ENCODE peak calls at places on chromosomes 16 and 17, in seven cellular contexts. Q is cardiac fibroblast, W is astrocyte, T is epithelial cell of esophagus, P is fibroblast of lung, I is MM.1S, X is AG04450. E is an unnamed sample.

GRCh38 chr17:28788100-28788499 is 44.3 kb downstream of the TRAF4 start:
- DNase-seq in Q (no peak), W (no peak), T (no peak), P (no peak), I (no peak), X (no peak), E (no peak)

GRCh38 chr16:22007509-22008214 is at the start of gene MOSMO:
- DNase-seq in Q (peak; percentile 72), W (peak; percentile 56), T (peak; percentile 76), P (peak; percentile 67), I (peak; percentile 65), X (no peak), E (peak; percentile 64)

GRCh38 chr17:18957831-18958230 is 5.9 kb downstream of the SLC5A10 start:
- DNase-seq in Q (no peak), W (no peak), T (no peak), P (no peak), I (no peak), X (no peak), E (no peak)

GRCh38 chr16:31262084-31262483 is 2.3 kb downstream of the ITGAM start:
- DNase-seq in Q (no peak), W (no peak), T (no peak), P (no peak), I (no peak), X (no peak), E (no peak)

GRCh38 chr17:29618272-29619065 is 4.2 kb downstream of the CORO6 start:
- DNase-seq in Q (no peak), W (no peak), T (no peak), P (no peak), I (no peak), X (no peak), E (no peak)

GRCh38 chr16:53950677-53951076 is 246.7 kb downstream of the FTO start:
- DNase-seq in Q (no peak), W (no peak), T (no peak), P (no peak), I (no peak), X (no peak), E (no peak)

GRCh38 chr17:49523706-49524472 is 28.8 kb downstream of the NGFR start:
- DNase-seq in Q (no peak), W (no peak), T (peak; percentile 96), P (no peak), I (peak; percentile 29), X (no peak), E (peak; percentile 92)

GRCh38 chr17:45775576-45776011 is 8.5 kb upstream of the CRHR1 start:
- DNase-seq in Q (no peak), W (no peak), T (no peak), P (no peak), I (no peak), X (no peak), E (no peak)

GRCh38 chr16:48542020-48542473 is 67.9 kb downstream of the N4BP1 start:
- DNase-seq in Q (peak; percentile 69), W (no peak), T (peak; percentile 43), P (peak; percentile 33), I (no peak), X (no peak), E (peak; percentile 51)

GRCh38 chr16:1035066-1035415 is 37.5 kb upstream of the SSTR5 start:
- DNase-seq in Q (no peak), W (no peak), T (no peak), P (no peak), I (no peak), X (no peak), E (no peak)

GRCh38 chr17:74807925-74808324 is 31.8 kb upstream of the NAT9 start:
- DNase-seq in Q (no peak), W (no peak), T (no peak), P (peak; percentile 7), I (no peak), X (no peak), E (no peak)

GRCh38 chr16:17364319-17365210 is 106.2 kb downstream of the XYLT1 start:
- DNase-seq in Q (peak; percentile 93), W (peak; percentile 96), T (no peak), P (peak; percentile 96), I (no peak), X (peak; percentile 82), E (peak; percentile 1)

GRCh38 chr17:2050246-2050866 is 4.5 kb upstream of the HIC1 start:
- DNase-seq in Q (peak; percentile 59), W (no peak), T (peak; percentile 70), P (peak; percentile 42), I (peak; percentile 64), X (no peak), E (no peak)

GRCh38 chr16:86806181-86806837 is 228.0 kb downstream of the FOXL1 start:
- DNase-seq in Q (no peak), W (no peak), T (no peak), P (no peak), I (no peak), X (no peak), E (no peak)

GRCh38 chr16:87844809-87845208 is 24.5 kb downstream of the SLC7A5 start:
- DNase-seq in Q (no peak), W (no peak), T (no peak), P (no peak), I (no peak), X (no peak), E (no peak)

GRCh38 chr16:67296422-67296821 is 17.1 kb downstream of the PLEKHG4 start:
- DNase-seq in Q (peak; percentile 36), W (peak; percentile 92), T (no peak), P (peak; percentile 94), I (no peak), X (no peak), E (no peak)

GRCh38 chr16:85913688-85914422 is 14.9 kb downstream of the IRF8 start:
- DNase-seq in Q (no peak), W (peak; percentile 13), T (no peak), P (peak; percentile 24), I (no peak), X (no peak), E (no peak)

GRCh38 chr16:86016201-86016965 is 117.4 kb downstream of the IRF8 start:
- DNase-seq in Q (peak; percentile 74), W (peak; percentile 29), T (peak; percentile 60), P (peak; percentile 46), I (peak; percentile 24), X (no peak), E (peak; percentile 54)

GRCh38 chr16:30585022-30585399 is 486 bp downstream of the ZNF785 start:
- DNase-seq in Q (no peak), W (no peak), T (peak; percentile 26), P (peak; percentile 22), I (no peak), X (no peak), E (peak; percentile 11)

GRCh38 chr16:84585472-84585871 is 32.4 kb downstream of the COTL1 start:
- DNase-seq in Q (no peak), W (no peak), T (no peak), P (no peak), I (no peak), X (no peak), E (no peak)

GRCh38 chr17:27994586-27994985 is 47.9 kb upstream of the NLK start:
- DNase-seq in Q (no peak), W (no peak), T (no peak), P (no peak), I (no peak), X (no peak), E (no peak)

GRCh38 chr16:50440991-50441390 is 72.2 kb upstream of the BRD7 start:
- DNase-seq in Q (no peak), W (no peak), T (no peak), P (no peak), I (no peak), X (no peak), E (no peak)

GRCh38 chr17:56176101-56176500 is 22.8 kb downstream of the ANKFN1 start:
- DNase-seq in Q (no peak), W (peak; percentile 68), T (no peak), P (peak; percentile 73), I (no peak), X (no peak), E (no peak)
- TF ChIP-seq CTCF in Q (no peak), W (no peak), T (no peak), P (no peak), I (no peak), X (no peak), E (no peak)

DNA sequence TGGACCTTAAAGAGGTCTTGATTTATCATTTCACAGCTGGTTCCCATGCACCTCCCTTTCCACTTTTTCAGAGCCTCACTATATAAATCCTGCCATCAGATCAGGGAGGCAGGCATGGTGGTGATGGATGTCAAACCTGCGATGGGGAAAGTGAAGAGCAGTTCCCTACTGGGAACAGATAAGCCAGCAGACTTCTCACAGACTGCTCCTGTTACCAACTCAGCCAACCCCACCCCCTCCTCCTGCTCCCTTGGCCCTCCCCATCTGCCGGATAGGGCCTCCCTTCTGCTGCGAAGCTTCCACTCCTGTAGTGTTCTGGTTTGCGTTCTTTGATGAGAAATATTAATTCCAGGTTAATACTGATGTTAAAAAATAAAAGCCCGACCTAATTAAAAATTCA is 232.1 kb downstream of the STX8 start:
- DNase-seq in Q (no peak), W (no peak), T (no peak), P (no peak), I (no peak), X (no peak), E (no peak)
- H3K4me3 ChIP-seq in Q (no peak overlapping the region), W (no peak overlapping the region), T (no peak overlapping the region), P (no peak overlapping the region), I (no peak overlapping the region), X (no peak overlapping the region), E (no peak overlapping the region)

DNA sequence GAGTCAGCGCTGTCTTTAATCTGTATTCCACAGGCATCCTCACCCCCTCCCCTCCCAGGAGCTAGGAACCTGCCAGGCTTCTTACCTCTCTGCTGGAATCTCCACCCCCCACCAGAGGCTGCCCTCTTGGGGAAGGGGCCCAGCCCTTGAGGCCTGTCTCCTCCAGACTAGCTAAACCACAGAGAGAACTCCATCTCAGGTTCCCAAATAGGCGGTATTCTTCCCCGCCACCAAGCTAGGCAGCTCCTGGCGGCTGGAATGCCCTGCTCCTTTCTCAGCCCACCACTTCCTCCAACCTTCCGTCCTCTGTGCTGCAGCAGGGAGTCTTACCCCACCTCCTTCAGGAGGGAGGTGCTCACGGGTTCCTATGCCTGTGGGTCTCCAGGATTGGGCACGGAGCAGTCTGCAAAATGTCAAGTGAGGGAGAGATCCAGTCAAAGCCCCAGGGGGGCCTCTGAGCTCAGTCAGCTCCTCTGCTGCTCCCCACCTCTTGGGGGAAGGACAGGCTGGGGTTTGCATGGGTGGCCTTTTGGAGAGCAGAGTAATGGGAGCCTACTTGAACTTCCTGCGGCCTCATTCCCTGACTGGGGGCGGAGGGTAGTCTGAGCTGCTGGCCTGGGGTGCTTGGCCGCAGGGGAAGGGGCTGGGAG is 55.7 kb downstream of the SREBF1 start:
- DNase-seq in Q (no peak), W (peak; percentile 77), T (peak; percentile 52), P (peak; percentile 87), I (no peak), X (peak; percentile 18), E (peak; percentile 50)
- TF ChIP-seq CTCF in Q (no peak), W (peak; percentile 34), T (peak; percentile 40), P (no peak), I (no peak), X (peak; percentile 64), E (peak; percentile 51)

GRCh38 chr17:66192378-66192687 is 400 bp upstream of the CEP112 start:
- DNase-seq in Q (no peak), W (no peak), T (no peak), P (no peak), I (no peak), X (no peak), E (no peak)
- H3K4me3 ChIP-seq in Q (peak overlapping the region; percentile 69), W (peak overlapping the region; percentile 75), T (peak overlapping the region; percentile 53), P (peak overlapping the region; percentile 83), I (peak overlapping the region; percentile 82), X (peak overlapping the region; percentile 66), E (peak overlapping the region; percentile 63)

GRCh38 chr17:7215136-7215638 is 4.4 kb downstream of the DLG4 start:
- DNase-seq in Q (no peak), W (no peak), T (no peak), P (no peak), I (no peak), X (no peak), E (no peak)
- TF ChIP-seq CTCF in Q (no peak), W (no peak), T (no peak), P (no peak), I (no peak), X (no peak), E (no peak)